ENCODE peak calls at places on chromosome 1, in five cellular contexts. R is keratinocyte, Z is lung microvascular endothelial cell, A is NCI-H1436, D is iPS-NIHi11. C is an unnamed sample.

GRCh38 chr1:224329842-224330753 is at the start of gene NVL:
- DNase-seq in R (peak), Z (peak), A (peak), D (peak), C (peak)

GRCh38 chr1:40861227-40862003 is 748 bp downstream of the CITED4 start:
- DNase-seq in R (no peak), Z (peak), A (no peak), D (peak), C (no peak)

GRCh38 chr1:54309631-54310366 is 96.4 kb downstream of the SSBP3 start:
- DNase-seq in R (no peak), Z (no peak), A (peak), D (no peak), C (no peak)

GRCh38 chr1:151051356-151052009 is 3.9 kb downstream of the C1orf56 start:
- DNase-seq in R (no peak), Z (no peak), A (no peak), D (no peak), C (no peak)

GRCh38 chr1:38134294-38134755 is 87.7 kb upstream of the POU3F1 start:
- DNase-seq in R (no peak), Z (no peak), A (no peak), D (no peak), C (no peak)

GRCh38 chr1:115089443-115090340 is at the start of gene TSPAN2:
- DNase-seq in R (no peak), Z (peak), A (peak), D (peak), C (no peak)

GRCh38 chr1:32695098-32695904 is 7.3 kb downstream of the SYNC start:
- DNase-seq in R (no peak), Z (peak), A (no peak), D (no peak), C (no peak)

GRCh38 chr1:229287257-229287656 is 16.3 kb downstream of the RAB4A start:
- DNase-seq in R (no peak), Z (no peak), A (no peak), D (no peak), C (no peak)

GRCh38 chr1:208533746-208534603 is 289.8 kb upstream of the PLXNA2 start:
- DNase-seq in R (no peak), Z (no peak), A (no peak), D (no peak), C (no peak)

GRCh38 chr1:84853743-84854721 is 39.0 kb downstream of the LPAR3 start:
- DNase-seq in R (peak), Z (peak), A (no peak), D (no peak), C (peak)

GRCh38 chr1:68057564-68057963 is 7.1 kb upstream of the DIRAS3 start:
- DNase-seq in R (no peak), Z (no peak), A (no peak), D (peak), C (no peak)

GRCh38 chr1:28112388-28113311 is 24.2 kb upstream of the EYA3 start:
- DNase-seq in R (no peak), Z (peak), A (no peak), D (no peak), C (no peak)

GRCh38 chr1:1183221-1183747 is 9.6 kb downstream of the TTLL10 start:
- DNase-seq in R (no peak), Z (no peak), A (no peak), D (peak), C (no peak)

GRCh38 chr1:96568639-96569038 is 152.9 kb upstream of the PTBP2 start:
- DNase-seq in R (no peak), Z (no peak), A (no peak), D (no peak), C (no peak)

GRCh38 chr1:9835758-9836631 is 12.2 kb upstream of the CLSTN1 start:
- DNase-seq in R (no peak), Z (no peak), A (no peak), D (peak), C (no peak)

GRCh38 chr1:89705901-89706699 is 73.2 kb downstream of the LRRC8C start:
- DNase-seq in R (no peak), Z (no peak), A (no peak), D (no peak), C (no peak)

GRCh38 chr1:171179323-171180227 is 5.5 kb upstream of the FMO2 start:
- DNase-seq in R (no peak), Z (no peak), A (no peak), D (no peak), C (no peak)

GRCh38 chr1:58390051-58390450 is 156.5 kb downstream of the OMA1 start:
- DNase-seq in R (no peak), Z (no peak), A (no peak), D (no peak), C (no peak)

GRCh38 chr1:116376734-116377096 is 3.7 kb downstream of the ATP1A1 start:
- DNase-seq in R (no peak), Z (peak), A (no peak), D (no peak), C (no peak)

GRCh38 chr1:16013220-16013907 is 4.5 kb downstream of the HSPB7 start:
- DNase-seq in R (no peak), Z (peak), A (peak), D (peak), C (no peak)

GRCh38 chr1:31811605-31812004 is 4.2 kb downstream of the SPOCD1 start:
- DNase-seq in R (no peak), Z (peak), A (peak), D (peak), C (no peak)

GRCh38 chr1:95069711-95070093 is 3.0 kb downstream of the ALG14 start:
- DNase-seq in R (no peak), Z (no peak), A (no peak), D (no peak), C (no peak)

GRCh38 chr1:1144122-1144842 is 28.4 kb upstream of the C1orf159 start:
- DNase-seq in R (no peak), Z (no peak), A (peak), D (peak), C (no peak)

GRCh38 chr1:54409156-54410142 is 3.3 kb upstream of the SSBP3 start:
- DNase-seq in R (no peak), Z (no peak), A (no peak), D (no peak), C (no peak)